ENCODE peak calls at places on chromosomes 5 and 9, in nine cellular contexts. One of them, this sample, is unnamed.

GRCh38 chr5:62650197-62650596 is 71.6 kb downstream of the LRRC70 start:
- DNase-seq in H4: no peak
- DNase-seq in endothelial cell: no peak
- DNase-seq in stimulated activated CD8-positive, alpha-beta memory T cell treated with anti-CD3 and anti-CD28 coated beads, Interleukin-4, amount 100 ng/mL, for 1 hour: no peak
- DNase-seq in NCI-H2171: no peak
- DNase-seq in stomach: no peak
- DNase-seq in OCI-LY7: no peak
- DNase-seq in left ventricle myocardium superior: no peak
- DNase-seq in GM12891: no peak
- DNase-seq in this sample: no peak

GRCh38 chr9:24939099-24939850 is 393.6 kb upstream of the IZUMO3 start:
- DNase-seq in GM12891: no peak
- DNase-seq in NCI-H2171: peak
- DNase-seq in H4: no peak
- DNase-seq in left ventricle myocardium superior: no peak
- DNase-seq in OCI-LY7: peak
- DNase-seq in endothelial cell: no peak
- DNase-seq in stimulated activated CD8-positive, alpha-beta memory T cell treated with anti-CD3 and anti-CD28 coated beads, Interleukin-4, amount 100 ng/mL, for 1 hour: no peak
- DNase-seq in stomach: no peak
- DNase-seq in this sample: no peak

GRCh38 chr5:168301593-168302388 is 10.3 kb downstream of the WWC1 start:
- DNase-seq in NCI-H2171: no peak
- DNase-seq in stomach: peak
- DNase-seq in endothelial cell: no peak
- DNase-seq in H4: no peak
- DNase-seq in stimulated activated CD8-positive, alpha-beta memory T cell treated with anti-CD3 and anti-CD28 coated beads, Interleukin-4, amount 100 ng/mL, for 1 hour: no peak
- DNase-seq in left ventricle myocardium superior: no peak
- DNase-seq in OCI-LY7: no peak
- DNase-seq in GM12891: no peak
- DNase-seq in this sample: no peak

GRCh38 chr5:139100825-139101224 is 97.3 kb downstream of the SIL1 start:
- DNase-seq in stimulated activated CD8-positive, alpha-beta memory T cell treated with anti-CD3 and anti-CD28 coated beads, Interleukin-4, amount 100 ng/mL, for 1 hour: no peak
- DNase-seq in GM12891: no peak
- DNase-seq in OCI-LY7: no peak
- DNase-seq in NCI-H2171: no peak
- DNase-seq in endothelial cell: no peak
- DNase-seq in H4: peak
- DNase-seq in left ventricle myocardium superior: no peak
- DNase-seq in stomach: no peak
- DNase-seq in this sample: no peak

GRCh38 chr9:127543221-127543620 is 68.9 kb upstream of the STXBP1 start:
- DNase-seq in stimulated activated CD8-positive, alpha-beta memory T cell treated with anti-CD3 and anti-CD28 coated beads, Interleukin-4, amount 100 ng/mL, for 1 hour: no peak
- DNase-seq in GM12891: no peak
- DNase-seq in NCI-H2171: no peak
- DNase-seq in left ventricle myocardium superior: peak
- DNase-seq in OCI-LY7: no peak
- DNase-seq in stomach: no peak
- DNase-seq in H4: no peak
- DNase-seq in endothelial cell: no peak
- DNase-seq in this sample: no peak

GRCh38 chr9:120522558-120522957 is 57.4 kb downstream of the CDK5RAP2 start:
- DNase-seq in H4: no peak
- DNase-seq in GM12891: no peak
- DNase-seq in OCI-LY7: no peak
- DNase-seq in endothelial cell: no peak
- DNase-seq in NCI-H2171: no peak
- DNase-seq in left ventricle myocardium superior: no peak
- DNase-seq in stomach: no peak
- DNase-seq in stimulated activated CD8-positive, alpha-beta memory T cell treated with anti-CD3 and anti-CD28 coated beads, Interleukin-4, amount 100 ng/mL, for 1 hour: no peak
- DNase-seq in this sample: no peak

GRCh38 chr5:67149933-67150523 is 46.6 kb downstream of the CD180 start:
- DNase-seq in stomach: no peak
- DNase-seq in OCI-LY7: no peak
- DNase-seq in GM12891: no peak
- DNase-seq in stimulated activated CD8-positive, alpha-beta memory T cell treated with anti-CD3 and anti-CD28 coated beads, Interleukin-4, amount 100 ng/mL, for 1 hour: no peak
- DNase-seq in NCI-H2171: no peak
- DNase-seq in H4: no peak
- DNase-seq in endothelial cell: no peak
- DNase-seq in left ventricle myocardium superior: no peak
- DNase-seq in this sample: no peak

GRCh38 chr5:126912607-126913006 is 117.8 kb downstream of the MARCHF3 start:
- DNase-seq in H4: no peak
- DNase-seq in endothelial cell: no peak
- DNase-seq in GM12891: no peak
- DNase-seq in stomach: no peak
- DNase-seq in OCI-LY7: no peak
- DNase-seq in NCI-H2171: no peak
- DNase-seq in left ventricle myocardium superior: no peak
- DNase-seq in stimulated activated CD8-positive, alpha-beta memory T cell treated with anti-CD3 and anti-CD28 coated beads, Interleukin-4, amount 100 ng/mL, for 1 hour: no peak
- DNase-seq in this sample: no peak

GRCh38 chr5:2755811-2756210 is 4.3 kb upstream of the IRX2 start:
- DNase-seq in GM12891: no peak
- DNase-seq in left ventricle myocardium superior: no peak
- DNase-seq in stomach: no peak
- DNase-seq in stimulated activated CD8-positive, alpha-beta memory T cell treated with anti-CD3 and anti-CD28 coated beads, Interleukin-4, amount 100 ng/mL, for 1 hour: no peak
- DNase-seq in H4: no peak
- DNase-seq in endothelial cell: no peak
- DNase-seq in NCI-H2171: no peak
- DNase-seq in OCI-LY7: no peak
- DNase-seq in this sample: no peak

GRCh38 chr9:134377976-134378375 is 51.7 kb downstream of the RXRA start:
- DNase-seq in left ventricle myocardium superior: peak
- DNase-seq in H4: peak
- DNase-seq in OCI-LY7: no peak
- DNase-seq in GM12891: no peak
- DNase-seq in stimulated activated CD8-positive, alpha-beta memory T cell treated with anti-CD3 and anti-CD28 coated beads, Interleukin-4, amount 100 ng/mL, for 1 hour: no peak
- DNase-seq in endothelial cell: no peak
- DNase-seq in NCI-H2171: no peak
- DNase-seq in stomach: peak
- DNase-seq in this sample: no peak

GRCh38 chr5:171387970-171388815 is 544 bp downstream of the NPM1 start:
- DNase-seq in NCI-H2171: peak
- DNase-seq in endothelial cell: peak
- DNase-seq in stimulated activated CD8-positive, alpha-beta memory T cell treated with anti-CD3 and anti-CD28 coated beads, Interleukin-4, amount 100 ng/mL, for 1 hour: peak
- DNase-seq in GM12891: peak
- DNase-seq in OCI-LY7: peak
- DNase-seq in left ventricle myocardium superior: peak
- DNase-seq in stomach: peak
- DNase-seq in H4: peak
- DNase-seq in this sample: peak

GRCh38 chr5:43889238-43889637 is 286.3 kb downstream of the NNT start:
- DNase-seq in H4: no peak
- DNase-seq in GM12891: no peak
- DNase-seq in left ventricle myocardium superior: no peak
- DNase-seq in stimulated activated CD8-positive, alpha-beta memory T cell treated with anti-CD3 and anti-CD28 coated beads, Interleukin-4, amount 100 ng/mL, for 1 hour: no peak
- DNase-seq in stomach: no peak
- DNase-seq in endothelial cell: no peak
- DNase-seq in OCI-LY7: no peak
- DNase-seq in NCI-H2171: no peak
- DNase-seq in this sample: no peak

GRCh38 chr9:129885018-129885669 is 49.9 kb downstream of the USP20 start:
- DNase-seq in NCI-H2171: no peak
- DNase-seq in endothelial cell: no peak
- DNase-seq in stomach: peak
- DNase-seq in stimulated activated CD8-positive, alpha-beta memory T cell treated with anti-CD3 and anti-CD28 coated beads, Interleukin-4, amount 100 ng/mL, for 1 hour: no peak
- DNase-seq in left ventricle myocardium superior: peak
- DNase-seq in OCI-LY7: peak
- DNase-seq in GM12891: no peak
- DNase-seq in H4: no peak
- DNase-seq in this sample: peak

GRCh38 chr9:114373960-114374730 is 13.6 kb downstream of the AKNA start:
- DNase-seq in GM12891: no peak
- DNase-seq in H4: no peak
- DNase-seq in NCI-H2171: no peak
- DNase-seq in left ventricle myocardium superior: no peak
- DNase-seq in stomach: no peak
- DNase-seq in OCI-LY7: no peak
- DNase-seq in endothelial cell: no peak
- DNase-seq in stimulated activated CD8-positive, alpha-beta memory T cell treated with anti-CD3 and anti-CD28 coated beads, Interleukin-4, amount 100 ng/mL, for 1 hour: no peak
- DNase-seq in this sample: no peak

GRCh38 chr5:126454081-126454480 is 30.9 kb downstream of the GRAMD2B start:
- DNase-seq in GM12891: no peak
- DNase-seq in NCI-H2171: no peak
- DNase-seq in left ventricle myocardium superior: peak
- DNase-seq in endothelial cell: no peak
- DNase-seq in stimulated activated CD8-positive, alpha-beta memory T cell treated with anti-CD3 and anti-CD28 coated beads, Interleukin-4, amount 100 ng/mL, for 1 hour: no peak
- DNase-seq in H4: no peak
- DNase-seq in stomach: no peak
- DNase-seq in OCI-LY7: no peak
- DNase-seq in this sample: no peak

GRCh38 chr5:53170748-53171349 is 61.3 kb upstream of the MOCS2 start:
- DNase-seq in stimulated activated CD8-positive, alpha-beta memory T cell treated with anti-CD3 and anti-CD28 coated beads, Interleukin-4, amount 100 ng/mL, for 1 hour: no peak
- DNase-seq in GM12891: no peak
- DNase-seq in endothelial cell: peak
- DNase-seq in NCI-H2171: peak
- DNase-seq in H4: peak
- DNase-seq in left ventricle myocardium superior: no peak
- DNase-seq in stomach: no peak
- DNase-seq in OCI-LY7: peak
- DNase-seq in this sample: peak

GRCh38 chr9:130232899-130233586 is 32.5 kb upstream of the HMCN2 start:
- DNase-seq in left ventricle myocardium superior: no peak
- DNase-seq in stimulated activated CD8-positive, alpha-beta memory T cell treated with anti-CD3 and anti-CD28 coated beads, Interleukin-4, amount 100 ng/mL, for 1 hour: no peak
- DNase-seq in NCI-H2171: peak
- DNase-seq in H4: no peak
- DNase-seq in OCI-LY7: no peak
- DNase-seq in GM12891: no peak
- DNase-seq in stomach: no peak
- DNase-seq in endothelial cell: no peak
- DNase-seq in this sample: no peak

GRCh38 chr5:73111536-73111935 is 8.8 kb upstream of the TMEM171 start:
- DNase-seq in stimulated activated CD8-positive, alpha-beta memory T cell treated with anti-CD3 and anti-CD28 coated beads, Interleukin-4, amount 100 ng/mL, for 1 hour: no peak
- DNase-seq in NCI-H2171: no peak
- DNase-seq in OCI-LY7: no peak
- DNase-seq in H4: no peak
- DNase-seq in left ventricle myocardium superior: no peak
- DNase-seq in endothelial cell: no peak
- DNase-seq in stomach: no peak
- DNase-seq in GM12891: no peak
- DNase-seq in this sample: no peak

GRCh38 chr9:78856144-78856543 is 559.2 kb downstream of the PSAT1 start:
- DNase-seq in OCI-LY7: no peak
- DNase-seq in H4: peak
- DNase-seq in left ventricle myocardium superior: no peak
- DNase-seq in GM12891: no peak
- DNase-seq in NCI-H2171: no peak
- DNase-seq in stimulated activated CD8-positive, alpha-beta memory T cell treated with anti-CD3 and anti-CD28 coated beads, Interleukin-4, amount 100 ng/mL, for 1 hour: no peak
- DNase-seq in stomach: no peak
- DNase-seq in endothelial cell: no peak
- DNase-seq in this sample: no peak

GRCh38 chr5:28810751-28811136 is 1772.4 kb upstream of the CDH9 start:
- DNase-seq in stimulated activated CD8-positive, alpha-beta memory T cell treated with anti-CD3 and anti-CD28 coated beads, Interleukin-4, amount 100 ng/mL, for 1 hour: no peak
- DNase-seq in NCI-H2171: no peak
- DNase-seq in stomach: no peak
- DNase-seq in H4: no peak
- DNase-seq in OCI-LY7: no peak
- DNase-seq in left ventricle myocardium superior: no peak
- DNase-seq in GM12891: no peak
- DNase-seq in endothelial cell: no peak
- DNase-seq in this sample: no peak

GRCh38 chr5:42810905-42811590 is 644 bp downstream of the SELENOP start:
- DNase-seq in NCI-H2171: no peak
- DNase-seq in stimulated activated CD8-positive, alpha-beta memory T cell treated with anti-CD3 and anti-CD28 coated beads, Interleukin-4, amount 100 ng/mL, for 1 hour: no peak
- DNase-seq in GM12891: no peak
- DNase-seq in OCI-LY7: no peak
- DNase-seq in stomach: no peak
- DNase-seq in left ventricle myocardium superior: no peak
- DNase-seq in endothelial cell: no peak
- DNase-seq in H4: no peak
- DNase-seq in this sample: no peak

GRCh38 chr5:73969195-73970059 is 343.4 kb downstream of the ARHGEF28 start:
- DNase-seq in H4: no peak
- DNase-seq in OCI-LY7: no peak
- DNase-seq in GM12891: no peak
- DNase-seq in stomach: no peak
- DNase-seq in left ventricle myocardium superior: no peak
- DNase-seq in stimulated activated CD8-positive, alpha-beta memory T cell treated with anti-CD3 and anti-CD28 coated beads, Interleukin-4, amount 100 ng/mL, for 1 hour: no peak
- DNase-seq in NCI-H2171: no peak
- DNase-seq in endothelial cell: no peak
- DNase-seq in this sample: no peak

GRCh38 chr9:36140086-36141084 is 3.9 kb downstream of the GLIPR2 start:
- DNase-seq in GM12891: no peak
- DNase-seq in stimulated activated CD8-positive, alpha-beta memory T cell treated with anti-CD3 and anti-CD28 coated beads, Interleukin-4, amount 100 ng/mL, for 1 hour: no peak
- DNase-seq in endothelial cell: no peak
- DNase-seq in left ventricle myocardium superior: no peak
- DNase-seq in H4: no peak
- DNase-seq in OCI-LY7: no peak
- DNase-seq in stomach: no peak
- DNase-seq in NCI-H2171: no peak
- DNase-seq in this sample: peak

GRCh38 chr9:10268500-10269485 is 344.0 kb downstream of the PTPRD start:
- DNase-seq in left ventricle myocardium superior: no peak
- DNase-seq in NCI-H2171: no peak
- DNase-seq in stomach: peak
- DNase-seq in endothelial cell: peak
- DNase-seq in H4: no peak
- DNase-seq in GM12891: peak
- DNase-seq in stimulated activated CD8-positive, alpha-beta memory T cell treated with anti-CD3 and anti-CD28 coated beads, Interleukin-4, amount 100 ng/mL, for 1 hour: no peak
- DNase-seq in OCI-LY7: peak
- DNase-seq in this sample: peak

GRCh38 chr5:141843156-141843927 is 34.9 kb downstream of the PCDH1 start:
- DNase-seq in NCI-H2171: no peak
- DNase-seq in OCI-LY7: no peak
- DNase-seq in left ventricle myocardium superior: no peak
- DNase-seq in H4: peak
- DNase-seq in GM12891: no peak
- DNase-seq in stomach: peak
- DNase-seq in stimulated activated CD8-positive, alpha-beta memory T cell treated with anti-CD3 and anti-CD28 coated beads, Interleukin-4, amount 100 ng/mL, for 1 hour: no peak
- DNase-seq in endothelial cell: no peak
- DNase-seq in this sample: no peak

GRCh38 chr9:108186996-108187395 is 668.8 kb downstream of the ACTL7B start:
- DNase-seq in NCI-H2171: no peak
- DNase-seq in left ventricle myocardium superior: peak
- DNase-seq in endothelial cell: no peak
- DNase-seq in H4: no peak
- DNase-seq in OCI-LY7: no peak
- DNase-seq in stimulated activated CD8-positive, alpha-beta memory T cell treated with anti-CD3 and anti-CD28 coated beads, Interleukin-4, amount 100 ng/mL, for 1 hour: no peak
- DNase-seq in GM12891: no peak
- DNase-seq in stomach: peak
- DNase-seq in this sample: no peak

GRCh38 chr9:133258061-133259015 is 16.7 kb downstream of the ABO start:
- DNase-seq in left ventricle myocardium superior: no peak
- DNase-seq in GM12891: no peak
- DNase-seq in stimulated activated CD8-positive, alpha-beta memory T cell treated with anti-CD3 and anti-CD28 coated beads, Interleukin-4, amount 100 ng/mL, for 1 hour: no peak
- DNase-seq in stomach: no peak
- DNase-seq in OCI-LY7: no peak
- DNase-seq in H4: no peak
- DNase-seq in NCI-H2171: no peak
- DNase-seq in endothelial cell: no peak
- DNase-seq in this sample: no peak

GRCh38 chr9:121902483-121903135 is 190.5 kb downstream of the TTLL11 start:
- DNase-seq in OCI-LY7: no peak
- DNase-seq in endothelial cell: no peak
- DNase-seq in stomach: no peak
- DNase-seq in GM12891: no peak
- DNase-seq in H4: peak
- DNase-seq in left ventricle myocardium superior: no peak
- DNase-seq in stimulated activated CD8-positive, alpha-beta memory T cell treated with anti-CD3 and anti-CD28 coated beads, Interleukin-4, amount 100 ng/mL, for 1 hour: no peak
- DNase-seq in NCI-H2171: no peak
- DNase-seq in this sample: no peak

GRCh38 chr9:72977670-72978069 is 24.8 kb upstream of the ALDH1A1 start:
- DNase-seq in OCI-LY7: no peak
- DNase-seq in left ventricle myocardium superior: no peak
- DNase-seq in H4: peak
- DNase-seq in endothelial cell: no peak
- DNase-seq in GM12891: no peak
- DNase-seq in NCI-H2171: no peak
- DNase-seq in stomach: no peak
- DNase-seq in stimulated activated CD8-positive, alpha-beta memory T cell treated with anti-CD3 and anti-CD28 coated beads, Interleukin-4, amount 100 ng/mL, for 1 hour: no peak
- DNase-seq in this sample: no peak

GRCh38 chr5:136028782-136029742 is at the start of gene TGFBI:
- DNase-seq in stomach: peak
- DNase-seq in H4: peak
- DNase-seq in OCI-LY7: no peak
- DNase-seq in NCI-H2171: no peak
- DNase-seq in GM12891: no peak
- DNase-seq in endothelial cell: peak
- DNase-seq in left ventricle myocardium superior: peak
- DNase-seq in stimulated activated CD8-positive, alpha-beta memory T cell treated with anti-CD3 and anti-CD28 coated beads, Interleukin-4, amount 100 ng/mL, for 1 hour: no peak
- DNase-seq in this sample: no peak

GRCh38 chr5:982377-983237 is 26.0 kb upstream of the NKD2 start:
- DNase-seq in GM12891: no peak
- DNase-seq in OCI-LY7: peak
- DNase-seq in endothelial cell: peak
- DNase-seq in H4: no peak
- DNase-seq in left ventricle myocardium superior: peak
- DNase-seq in stomach: no peak
- DNase-seq in stimulated activated CD8-positive, alpha-beta memory T cell treated with anti-CD3 and anti-CD28 coated beads, Interleukin-4, amount 100 ng/mL, for 1 hour: no peak
- DNase-seq in NCI-H2171: no peak
- DNase-seq in this sample: peak

This sample was measured in Karpas-422.